ENCODE peak calls at places on chromosomes 2 and 18, in four cellular contexts. I, J, S and U are unnamed samples.

GRCh38 chr2:185676316-185676715 is 62.3 kb upstream of the FSIP2 start:
- DNase-seq in S (no peak), I (no peak), J (no peak), U (no peak)

GRCh38 chr2:242030858-242031257 is 161.3 kb downstream of the RTP5 start:
- DNase-seq in I (no peak), J (no peak), S (no peak), U (no peak)

GRCh38 chr2:201070966-201071304 is 536 bp downstream of the HYCC2 start:
- DNase-seq in S (no peak), J (no peak), I (no peak), U (no peak)

GRCh38 chr2:9644603-9645002 is 13.8 kb upstream of the YWHAQ start:
- DNase-seq in J (no peak), S (no peak), I (no peak), U (no peak)

GRCh38 chr18:58183226-58183625 is 139.2 kb downstream of the NEDD4L start:
- DNase-seq in J (no peak), I (no peak), S (no peak), U (no peak)

GRCh38 chr18:48834421-48835011 is 116.2 kb downstream of the SMAD7 start:
- DNase-seq in J (peak; percentile 82), I (no peak), S (peak; percentile 78), U (peak; percentile 74)

GRCh38 chr2:237171396-237171795 is 85.7 kb downstream of the COPS8 start:
- DNase-seq in S (peak; percentile 93), I (peak; percentile 60), J (peak; percentile 71), U (peak; percentile 81)

GRCh38 chr18:54845788-54846187 is 17.5 kb downstream of the RAB27B start:
- DNase-seq in J (no peak), S (peak; percentile 7), I (no peak), U (no peak)

GRCh38 chr2:225566798-225567197 is 167.3 kb downstream of the NYAP2 start:
- DNase-seq in J (no peak), I (no peak), S (no peak), U (no peak)

GRCh38 chr2:198351647-198352046 is 547.3 kb downstream of the PLCL1 start:
- DNase-seq in I (no peak), J (no peak), S (no peak), U (no peak)

GRCh38 chr2:38935568-38936172 is 46.0 kb downstream of the ARHGEF33 start:
- DNase-seq in S (no peak), I (no peak), J (no peak), U (peak; percentile 17)

GRCh38 chr2:85545780-85546240 is 6.8 kb downstream of the MAT2A start:
- DNase-seq in J (no peak), I (no peak), S (no peak), U (no peak)

GRCh38 chr2:18662689-18663088 is 73.3 kb upstream of the NT5C1B start:
- DNase-seq in S (no peak), I (no peak), J (no peak), U (no peak)

GRCh38 chr2:7857904-7858303 is 824.0 kb upstream of the ID2 start:
- DNase-seq in I (no peak), J (no peak), S (no peak), U (peak; percentile 54)

GRCh38 chr2:24262571-24262970 is 87.7 kb downstream of the FAM228A start:
- DNase-seq in S (no peak), I (no peak), J (no peak), U (peak; percentile 26)

GRCh38 chr2:46410273-46411244 is 68.8 kb upstream of the TMEM247 start:
- DNase-seq in J (no peak), I (no peak), S (no peak), U (no peak)

GRCh38 chr2:71610671-71611070 is 157.3 kb downstream of the DYSF start:
- DNase-seq in I (no peak), J (no peak), S (no peak), U (no peak)

GRCh38 chr18:35347991-35348390 is 3.8 kb upstream of the ZNF24 start:
- DNase-seq in J (no peak), I (no peak), S (no peak), U (no peak)

GRCh38 chr2:55311444-55311870 is 42.4 kb upstream of the MTIF2 start:
- DNase-seq in S (no peak), J (peak; percentile 12), I (no peak), U (peak; percentile 9)

GRCh38 chr18:44957440-44957839 is 276.8 kb downstream of the SETBP1 start:
- DNase-seq in I (no peak), S (no peak), J (no peak), U (no peak)

GRCh38 chr2:98739020-98739419 is 8.1 kb upstream of the MGAT4A start:
- DNase-seq in S (no peak), J (no peak), I (no peak), U (no peak)

GRCh38 chr18:9861933-9862332 is 23.8 kb upstream of the TXNDC2 start:
- DNase-seq in S (no peak), I (no peak), J (no peak), U (no peak)

GRCh38 chr18:13245481-13246000 is 27.0 kb downstream of the LDLRAD4 start:
- DNase-seq in S (no peak), I (no peak), J (no peak), U (no peak)

GRCh38 chr2:47069628-47070154 is 85.4 kb downstream of the STPG4 start:
- DNase-seq in I (peak; percentile 60), S (no peak), J (no peak), U (no peak)

DNA sequence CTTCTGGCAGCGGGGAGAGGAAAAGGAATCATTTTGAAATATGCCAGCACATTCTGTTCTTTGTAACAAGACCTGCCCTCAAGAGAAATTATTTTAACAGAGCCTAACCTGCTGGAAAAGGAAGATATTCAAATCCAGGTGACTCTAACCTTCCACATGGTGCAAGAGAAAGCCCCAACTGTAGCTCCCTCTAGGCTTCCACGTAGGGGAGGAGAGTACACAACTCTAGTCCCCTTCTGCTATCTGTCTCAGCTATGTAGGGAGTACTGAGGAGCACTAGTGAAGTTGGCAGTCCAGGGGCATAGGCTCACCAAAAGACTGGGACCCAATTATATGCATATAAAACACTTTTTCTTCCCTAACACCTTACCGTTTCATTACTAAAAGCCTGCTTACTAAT is 82.2 kb upstream of the SIX3 start:
- DNase-seq in J (no peak), S (no peak), I (no peak), U (no peak)
- TF ChIP-seq CTCF in J (no peak), S (no peak), I (no peak), U (no peak)

GRCh38 chr2:10933700-10934225 is 22.0 kb downstream of the KCNF1 start:
- DNase-seq in I (no peak), J (no peak), S (no peak), U (no peak)
- TF ChIP-seq CTCF in I (no peak), J (no peak), S (no peak), U (no peak)

GRCh38 chr2:145043399-145043834 is 523.5 kb upstream of the ZEB2 start:
- DNase-seq in J (no peak), S (no peak), I (no peak), U (no peak)
- TF ChIP-seq CTCF in J (no peak), S (no peak), I (no peak), U (no peak)

GRCh38 chr2:54313147-54313546 is 57.1 kb upstream of the TSPYL6 start:
- DNase-seq in I (no peak), S (no peak), J (no peak), U (no peak)

GRCh38 chr2:54310314-54310713 is 54.3 kb upstream of the TSPYL6 start:
- DNase-seq in I (no peak), S (no peak), J (peak; percentile 28), U (no peak)

GRCh38 chr2:54308782-54309181 is 52.8 kb upstream of the TSPYL6 start:
- DNase-seq in J (no peak), S (no peak), I (no peak), U (no peak)

GRCh38 chr2:54308186-54308585 is 52.2 kb upstream of the TSPYL6 start:
- DNase-seq in I (no peak), S (no peak), J (no peak), U (no peak)

DNA sequence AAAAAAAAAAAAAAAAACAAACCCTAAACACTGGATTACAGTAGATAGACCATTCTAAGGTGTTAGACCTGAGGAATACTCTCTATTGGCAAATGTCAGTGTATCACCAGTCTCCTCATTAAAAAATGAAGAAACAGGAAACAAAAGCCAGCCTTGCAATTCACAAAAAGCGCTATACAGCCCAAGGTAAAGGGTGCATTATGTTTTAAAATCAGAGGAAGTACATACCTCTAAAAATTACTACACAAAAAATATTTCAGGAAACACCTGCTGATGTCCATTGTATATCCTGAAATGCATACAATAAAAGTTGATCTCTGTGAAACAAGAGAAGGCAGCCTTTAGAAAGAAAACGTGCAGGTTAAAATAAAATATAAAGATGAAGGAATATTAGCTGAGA is 54.9 kb upstream of the TSPYL6 start:
- DNase-seq in I (no peak), J (no peak), S (no peak), U (no peak)
- TF ChIP-seq CTCF in I (no peak), J (no peak), S (no peak), U (no peak)

GRCh38 chr2:181438298-181438697 is 18.9 kb upstream of the ITGA4 start:
- DNase-seq in I (no peak), S (no peak), J (no peak), U (no peak)
- TF ChIP-seq CTCF in I (no peak), S (no peak), J (peak; percentile 36), U (no peak)

DNA sequence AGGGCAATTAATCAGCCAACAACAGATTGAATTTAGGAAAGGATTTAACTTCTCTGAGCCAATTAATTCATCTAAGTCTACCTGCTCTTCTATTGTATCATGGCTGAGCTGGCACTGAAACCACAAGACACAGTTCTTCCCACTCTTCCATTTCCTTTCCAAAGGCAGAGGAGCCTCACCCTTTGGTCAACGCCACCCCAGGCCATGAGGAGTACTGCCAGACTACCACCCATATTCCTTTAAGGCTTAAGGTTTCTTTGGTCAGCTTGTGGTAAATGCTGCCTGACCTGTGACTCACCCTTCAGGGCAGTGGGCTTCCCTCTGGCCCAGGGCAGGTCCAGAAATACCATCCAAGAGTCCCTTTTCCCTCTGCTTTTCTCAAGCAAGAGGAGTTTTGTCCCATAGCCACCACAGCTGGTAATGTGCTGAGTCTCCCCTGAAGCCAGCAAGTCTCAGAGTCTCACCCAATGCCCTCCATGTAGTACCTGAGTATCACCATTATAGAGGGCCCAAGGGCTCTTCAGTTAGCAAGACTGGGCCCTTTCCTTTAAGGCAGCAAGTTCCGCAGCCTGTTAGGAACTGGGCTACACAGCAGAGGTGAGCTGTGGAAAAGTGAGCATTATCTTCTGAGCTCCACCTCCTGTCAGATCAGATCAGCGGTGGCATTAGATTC is 900.5 kb upstream of the CRIM1 start:
- DNase-seq in I (no peak), S (no peak), J (peak; percentile 26), U (no peak)
- TF ChIP-seq CTCF in I (no peak), S (no peak), J (no peak), U (no peak)

GRCh38 chr2:227804970-227805369 is 8.7 kb upstream of the CCL20 start:
- DNase-seq in J (no peak), S (no peak), I (no peak), U (no peak)

GRCh38 chr2:227812001-227812400 is 1.6 kb upstream of the CCL20 start:
- DNase-seq in J (no peak), S (peak; percentile 20), I (no peak), U (no peak)

GRCh38 chr2:227805578-227805977 is 8.1 kb upstream of the CCL20 start:
- DNase-seq in J (no peak), S (no peak), I (no peak), U (no peak)

GRCh38 chr2:227813229-227813561 is 447 bp upstream of the CCL20 start:
- DNase-seq in J (no peak), I (no peak), S (no peak), U (no peak)

GRCh38 chr2:227808936-227809335 is 4.7 kb upstream of the CCL20 start:
- DNase-seq in I (no peak), S (no peak), J (no peak), U (no peak)
- TF ChIP-seq CTCF in I (no peak), S (no peak), J (no peak), U (no peak)